ENCODE peak calls at places on chromosomes 16 and 17, in nine cellular contexts. U is heart left ventricle, Y is lower leg skin, N is dorsolateral prefrontal cortex, F is glutamatergic neuron, L is tibial artery, J is uterus, I is astrocyte of the spinal cord, X is cardiac fibroblast. R is an unnamed sample.

GRCh38 chr17:41812176-41813038 is at the start of gene FKBP10:
- DNase-seq in U (peak; percentile 77), Y (peak; percentile 91), N (peak; percentile 32), F (peak; percentile 65), L (peak; percentile 73), J (peak; percentile 79), I (peak; percentile 95), X (peak; percentile 88), R (peak; percentile 66)

GRCh38 chr17:63930951-63931575 is 1.1 kb downstream of the CD79B start:
- DNase-seq in U (peak; percentile 83), Y (peak; percentile 93), N (no peak), F (no peak), L (peak; percentile 68), J (peak; percentile 68), I (no peak), X (peak; percentile 17), R (peak; percentile 80)

GRCh38 chr17:43966276-43966675 is 12.5 kb upstream of the PYY start:
- DNase-seq in U (no peak), Y (no peak), N (no peak), F (no peak), L (no peak), J (no peak), I (no peak), X (no peak), R (no peak)

GRCh38 chr17:49520386-49521087 is 25.4 kb downstream of the NGFR start:
- DNase-seq in U (no peak), Y (peak; percentile 70), N (no peak), F (no peak), L (no peak), J (no peak), I (no peak), X (no peak), R (no peak)

GRCh38 chr16:13316008-13316407 is 414.6 kb downstream of the SHISA9 start:
- DNase-seq in U (no peak), Y (no peak), N (no peak), F (no peak), L (no peak), J (no peak), I (peak; percentile 64), X (peak; percentile 0), R (no peak)

GRCh38 chr16:68242085-68242484 is 3.1 kb upstream of the PLA2G15 start:
- DNase-seq in U (no peak), Y (no peak), N (no peak), F (no peak), L (no peak), J (no peak), I (no peak), X (no peak), R (no peak)

GRCh38 chr17:41116292-41116691 is 1.9 kb downstream of the KRTAP4-11 start:
- DNase-seq in U (no peak), Y (no peak), N (no peak), F (no peak), L (no peak), J (no peak), I (no peak), X (no peak), R (no peak)

GRCh38 chr16:2711370-2712062 is 8.5 kb downstream of the PRSS27 start:
- DNase-seq in U (no peak), Y (peak; percentile 82), N (no peak), F (no peak), L (no peak), J (no peak), I (no peak), X (no peak), R (no peak)

GRCh38 chr16:66175058-66175457 is 191.4 kb upstream of the CDH5 start:
- DNase-seq in U (no peak), Y (no peak), N (no peak), F (no peak), L (no peak), J (no peak), I (no peak), X (no peak), R (no peak)

DNA sequence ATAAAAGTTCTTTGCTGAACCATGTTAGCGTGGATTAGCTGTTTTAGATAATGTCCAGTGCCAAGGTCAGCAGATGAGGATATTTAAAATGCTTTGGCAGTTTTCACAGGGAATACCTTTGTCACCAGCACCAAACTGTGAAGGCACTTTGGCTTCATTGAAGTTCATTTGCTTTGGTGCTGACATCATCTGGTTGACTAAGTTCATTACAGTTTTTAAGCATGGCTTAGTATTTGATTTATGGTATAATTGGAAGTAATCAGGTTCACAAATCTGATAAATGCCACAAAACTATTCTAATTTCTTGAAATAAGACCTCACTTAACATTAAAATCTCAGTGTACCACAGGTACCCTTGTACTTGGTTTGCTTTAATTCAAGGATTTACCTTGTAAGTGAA is 4.3 kb downstream of the GID4 start:
- DNase-seq in U (no peak), Y (no peak), N (no peak), F (no peak), L (no peak), J (no peak), I (peak; percentile 28), X (peak; percentile 49), R (no peak)
- TF ChIP-seq CTCF in U (no peak), Y (no peak), N (peak; percentile 53), F (no peak), L (no peak), J (no peak), I (peak; percentile 26), X (no peak), R (no peak)

GRCh38 chr16:30472328-30472942 is at the start of gene ITGAL:
- DNase-seq in U (peak; percentile 27), Y (no peak), N (no peak), F (no peak), L (peak; percentile 45), J (no peak), I (no peak), X (no peak), R (peak; percentile 94)
- TF ChIP-seq CTCF in U (no peak), Y (no peak), N (no peak), F (no peak), L (no peak), J (no peak), I (no peak), X (no peak), R (no peak)

GRCh38 chr16:57855188-57855587 is 52.9 kb upstream of the KIFC3 start:
- DNase-seq in U (no peak), Y (no peak), N (no peak), F (no peak), L (no peak), J (no peak), I (no peak), X (no peak), R (no peak)

GRCh38 chr16:57862698-57863433 is 60.6 kb upstream of the KIFC3 start:
- DNase-seq in U (no peak), Y (no peak), N (no peak), F (no peak), L (no peak), J (no peak), I (no peak), X (no peak), R (no peak)

GRCh38 chr16:57858635-57859034 is 56.3 kb upstream of the KIFC3 start:
- DNase-seq in U (no peak), Y (no peak), N (no peak), F (no peak), L (no peak), J (no peak), I (no peak), X (no peak), R (no peak)

GRCh38 chr16:57863434-57864160 is 61.3 kb upstream of the KIFC3 start:
- DNase-seq in U (peak; percentile 64), Y (peak; percentile 88), N (peak; percentile 54), F (no peak), L (peak; percentile 65), J (peak; percentile 69), I (peak; percentile 83), X (peak; percentile 89), R (no peak)

GRCh38 chr16:57859331-57859730 is 57.0 kb upstream of the KIFC3 start:
- DNase-seq in U (no peak), Y (no peak), N (no peak), F (no peak), L (no peak), J (no peak), I (peak; percentile 64), X (peak; percentile 52), R (peak; percentile 11)
- TF ChIP-seq CTCF in U (no peak), Y (no peak), N (no peak), F (no peak), L (no peak), J (no peak), I (peak; percentile 54), X (peak; percentile 40), R (no peak)

GRCh38 chr17:45261577-45262515 is at the start of gene SPATA32:
- DNase-seq in U (peak; percentile 60), Y (peak; percentile 91), N (peak; percentile 63), F (peak; percentile 67), L (peak; percentile 60), J (no peak), I (no peak), X (peak; percentile 31), R (peak; percentile 91)

GRCh38 chr17:45264430-45264829 is 2.5 kb upstream of the SPATA32 start:
- DNase-seq in U (no peak), Y (no peak), N (no peak), F (no peak), L (no peak), J (no peak), I (no peak), X (no peak), R (no peak)

GRCh38 chr17:45264988-45265387 is 3.1 kb upstream of the SPATA32 start:
- DNase-seq in U (no peak), Y (no peak), N (no peak), F (no peak), L (no peak), J (no peak), I (no peak), X (no peak), R (no peak)

GRCh38 chr17:45263477-45263860 is 1.6 kb upstream of the SPATA32 start:
- DNase-seq in U (no peak), Y (no peak), N (no peak), F (no peak), L (no peak), J (no peak), I (no peak), X (no peak), R (no peak)

GRCh38 chr17:45262516-45263476 is 902 bp upstream of the SPATA32 start:
- DNase-seq in U (peak; percentile 44), Y (no peak), N (no peak), F (no peak), L (no peak), J (no peak), I (peak; percentile 79), X (peak; percentile 52), R (no peak)
- TF ChIP-seq CTCF in U (no peak), Y (no peak), N (no peak), F (no peak), L (no peak), J (no peak), I (peak; percentile 22), X (no peak), R (no peak)

DNA sequence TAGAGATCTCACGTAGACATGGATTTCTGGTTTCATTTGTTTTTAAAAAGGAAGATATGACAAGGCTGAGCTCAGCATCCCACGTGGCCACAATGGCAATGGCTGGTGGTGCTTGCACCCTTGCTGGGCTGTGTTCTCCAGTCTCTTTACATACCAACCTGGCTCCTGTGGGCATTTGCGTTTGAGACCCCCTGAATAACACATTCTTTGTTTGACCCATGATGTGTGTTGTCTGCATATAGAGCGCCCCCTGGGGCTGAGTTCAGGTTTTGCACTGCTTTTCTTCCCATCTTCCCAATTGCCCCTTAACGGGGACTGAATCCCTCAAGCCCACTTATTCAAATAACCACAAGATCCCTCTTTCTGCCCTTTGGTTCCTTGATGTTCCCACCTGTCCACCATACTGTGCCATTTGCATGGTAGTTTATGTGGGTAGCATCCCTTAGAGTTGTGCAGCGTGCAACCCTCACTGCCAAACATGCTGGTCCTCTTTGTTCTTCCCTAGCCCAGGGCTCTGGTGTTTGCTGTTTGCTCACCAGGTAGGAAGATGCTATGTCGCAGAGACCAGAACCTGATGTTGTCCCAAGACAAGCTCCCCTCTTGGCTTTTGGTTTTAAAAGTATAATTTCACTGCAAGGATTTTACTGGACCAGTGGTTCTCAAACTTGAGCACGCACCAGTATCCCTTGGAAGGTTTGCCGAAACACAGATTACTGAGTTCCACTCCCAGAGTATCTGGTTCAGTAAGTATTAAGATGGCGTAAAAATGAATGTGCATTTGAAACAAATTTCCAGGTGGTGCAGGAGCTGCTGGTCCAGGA is 38.5 kb upstream of the NKD1 start:
- DNase-seq in U (no peak), Y (peak; percentile 82), N (no peak), F (no peak), L (no peak), J (no peak), I (peak; percentile 5), X (peak; percentile 8), R (peak; percentile 69)
- TF ChIP-seq CTCF in U (peak; percentile 19), Y (no peak), N (peak; percentile 58), F (peak; percentile 57), L (peak; percentile 42), J (no peak), I (peak; percentile 67), X (peak; percentile 74), R (peak; percentile 95)